ENCODE peak calls at places on chromosomes 12 and 14, in six cellular contexts. T is H4; J is naive thymus-derived CD4-positive, alpha-beta T cell; Q is GM03348; M is NCI-H69; D is AG20443. E is an unnamed sample.

GRCh38 chr12:111435661-111436201 is 30.0 kb downstream of the SH2B3 start:
- DNase-seq in T (peak; percentile 57), J (no peak), Q (no peak), M (no peak), D (no peak), E (peak; percentile 59)

GRCh38 chr12:102406033-102406584 is 74.3 kb downstream of the IGF1 start:
- DNase-seq in T (peak; percentile 28), J (no peak), Q (peak; percentile 9), M (peak; percentile 96), D (peak; percentile 40), E (no peak)

GRCh38 chr12:85424581-85425348 is 144.7 kb downstream of the ALX1 start:
- DNase-seq in T (no peak), J (no peak), Q (peak; percentile 19), M (peak; percentile 53), D (no peak), E (peak; percentile 5)

GRCh38 chr12:57756406-57757341 is 1.8 kb downstream of the MARCHF9 start:
- DNase-seq in T (no peak), J (peak; percentile 73), Q (no peak), M (peak; percentile 68), D (no peak), E (peak; percentile 36)

GRCh38 chr14:80924365-80925103 is 17.0 kb downstream of the CEP128 start:
- DNase-seq in T (no peak), J (no peak), Q (no peak), M (peak; percentile 78), D (no peak), E (no peak)

GRCh38 chr12:70648831-70649230 is 11.6 kb upstream of the PTPRB start:
- DNase-seq in T (no peak), J (no peak), Q (peak; percentile 56), M (no peak), D (peak; percentile 56), E (peak; percentile 75)

GRCh38 chr14:61417141-61417540 is 95.8 kb downstream of the PRKCH start:
- DNase-seq in T (no peak), J (no peak), Q (no peak), M (no peak), D (no peak), E (no peak)

GRCh38 chr12:64083285-64084210 is 138.5 kb downstream of the KICS2 start:
- DNase-seq in T (peak; percentile 79), J (no peak), Q (peak; percentile 66), M (peak; percentile 91), D (peak; percentile 76), E (peak; percentile 93)

GRCh38 chr12:96889273-96889933 is 17.7 kb upstream of the NEDD1 start:
- DNase-seq in T (no peak), J (no peak), Q (peak; percentile 69), M (peak; percentile 30), D (peak; percentile 57), E (peak; percentile 49)

GRCh38 chr14:102907303-102907844 is 15.1 kb upstream of the AMN start:
- DNase-seq in T (no peak), J (no peak), Q (no peak), M (no peak), D (no peak), E (no peak)

GRCh38 chr14:35336171-35337073 is 44.2 kb downstream of the PSMA6 start:
- DNase-seq in T (no peak), J (no peak), Q (no peak), M (peak; percentile 43), D (no peak), E (peak; percentile 58)

GRCh38 chr12:62717636-62718035 is 217.3 kb downstream of the PPM1H start:
- DNase-seq in T (no peak), J (no peak), Q (no peak), M (peak; percentile 84), D (no peak), E (no peak)

E was measured in RPMI7951.